ENCODE peak calls at places on chromosomes 16 and 17, in eight cellular contexts. One of them, this sample, is unnamed.

GRCh38 chr17:20156196-20157077 is 147.3 kb downstream of the SPECC1 start:
- DNase-seq in mammary epithelial cell: peak; percentile 86
- DNase-seq in CD4-positive, alpha-beta memory T cell: no peak
- DNase-seq in left ventricle myocardium inferior: no peak
- DNase-seq in ovary: no peak
- DNase-seq in CD8-positive, alpha-beta memory T cell: peak; percentile 22
- DNase-seq in MM.1S: peak; percentile 50
- DNase-seq in stomach: peak; percentile 49
- DNase-seq in this sample: peak; percentile 49

GRCh38 chr16:75402821-75403475 is 30.4 kb downstream of the CFDP1 start:
- DNase-seq in ovary: no peak
- DNase-seq in CD8-positive, alpha-beta memory T cell: no peak
- DNase-seq in mammary epithelial cell: peak; percentile 14
- DNase-seq in MM.1S: no peak
- DNase-seq in left ventricle myocardium inferior: no peak
- DNase-seq in CD4-positive, alpha-beta memory T cell: peak; percentile 23
- DNase-seq in stomach: no peak
- DNase-seq in this sample: peak; percentile 41

GRCh38 chr16:30698139-30698815 is 694 bp upstream of the SRCAP start:
- DNase-seq in MM.1S: peak; percentile 90
- DNase-seq in ovary: peak; percentile 99
- DNase-seq in CD8-positive, alpha-beta memory T cell: peak; percentile 99
- DNase-seq in stomach: peak; percentile 99
- DNase-seq in left ventricle myocardium inferior: peak; percentile 99
- DNase-seq in CD4-positive, alpha-beta memory T cell: peak; percentile 100
- DNase-seq in mammary epithelial cell: peak; percentile 96
- DNase-seq in this sample: peak; percentile 99

GRCh38 chr16:9706217-9706616 is 476.0 kb downstream of the GRIN2A start:
- DNase-seq in MM.1S: no peak
- DNase-seq in ovary: no peak
- DNase-seq in left ventricle myocardium inferior: no peak
- DNase-seq in CD8-positive, alpha-beta memory T cell: no peak
- DNase-seq in mammary epithelial cell: peak; percentile 0
- DNase-seq in CD4-positive, alpha-beta memory T cell: no peak
- DNase-seq in stomach: no peak
- DNase-seq in this sample: no peak

GRCh38 chr16:10949424-10949970 is 5.1 kb downstream of the CLEC16A start:
- DNase-seq in CD8-positive, alpha-beta memory T cell: no peak
- DNase-seq in ovary: no peak
- DNase-seq in MM.1S: no peak
- DNase-seq in CD4-positive, alpha-beta memory T cell: peak; percentile 38
- DNase-seq in stomach: no peak
- DNase-seq in left ventricle myocardium inferior: no peak
- DNase-seq in mammary epithelial cell: no peak
- DNase-seq in this sample: no peak

GRCh38 chr17:81251091-81251942 is 12.2 kb downstream of the NDUFAF8 start:
- DNase-seq in stomach: no peak
- DNase-seq in CD8-positive, alpha-beta memory T cell: no peak
- DNase-seq in mammary epithelial cell: no peak
- DNase-seq in MM.1S: no peak
- DNase-seq in left ventricle myocardium inferior: peak; percentile 56
- DNase-seq in ovary: no peak
- DNase-seq in CD4-positive, alpha-beta memory T cell: no peak
- DNase-seq in this sample: no peak

GRCh38 chr16:85563515-85564276 is 49.4 kb upstream of the GSE1 start:
- DNase-seq in left ventricle myocardium inferior: peak; percentile 73
- DNase-seq in MM.1S: no peak
- DNase-seq in ovary: peak; percentile 87
- DNase-seq in CD4-positive, alpha-beta memory T cell: no peak
- DNase-seq in mammary epithelial cell: no peak
- DNase-seq in CD8-positive, alpha-beta memory T cell: no peak
- DNase-seq in stomach: peak; percentile 85
- DNase-seq in this sample: no peak

GRCh38 chr17:57954421-57955182 is 610 bp downstream of the CUEDC1 start:
- DNase-seq in CD4-positive, alpha-beta memory T cell: no peak
- DNase-seq in CD8-positive, alpha-beta memory T cell: no peak
- DNase-seq in ovary: peak; percentile 77
- DNase-seq in MM.1S: no peak
- DNase-seq in stomach: peak; percentile 50
- DNase-seq in mammary epithelial cell: no peak
- DNase-seq in left ventricle myocardium inferior: peak; percentile 91
- DNase-seq in this sample: peak; percentile 93

GRCh38 chr17:50210249-50211225 is 9.1 kb upstream of the COL1A1 start:
- DNase-seq in MM.1S: no peak
- DNase-seq in stomach: no peak
- DNase-seq in left ventricle myocardium inferior: peak; percentile 57
- DNase-seq in ovary: peak; percentile 92
- DNase-seq in mammary epithelial cell: peak; percentile 55
- DNase-seq in CD8-positive, alpha-beta memory T cell: no peak
- DNase-seq in CD4-positive, alpha-beta memory T cell: no peak
- DNase-seq in this sample: peak; percentile 100

GRCh38 chr16:10557750-10558149 is 22.6 kb downstream of the EMP2 start:
- DNase-seq in mammary epithelial cell: no peak
- DNase-seq in stomach: no peak
- DNase-seq in MM.1S: no peak
- DNase-seq in left ventricle myocardium inferior: no peak
- DNase-seq in ovary: no peak
- DNase-seq in CD8-positive, alpha-beta memory T cell: no peak
- DNase-seq in CD4-positive, alpha-beta memory T cell: no peak
- DNase-seq in this sample: no peak

GRCh38 chr17:43669971-43670644 is 8.4 kb upstream of the MEOX1 start:
- DNase-seq in MM.1S: peak; percentile 33
- DNase-seq in left ventricle myocardium inferior: no peak
- DNase-seq in CD4-positive, alpha-beta memory T cell: no peak
- DNase-seq in CD8-positive, alpha-beta memory T cell: no peak
- DNase-seq in mammary epithelial cell: peak; percentile 31
- DNase-seq in ovary: no peak
- DNase-seq in stomach: peak; percentile 32
- DNase-seq in this sample: no peak

GRCh38 chr16:9555051-9555450 is 463.6 kb downstream of the HAPSTR1 start:
- DNase-seq in ovary: no peak
- DNase-seq in stomach: no peak
- DNase-seq in mammary epithelial cell: no peak
- DNase-seq in CD4-positive, alpha-beta memory T cell: no peak
- DNase-seq in CD8-positive, alpha-beta memory T cell: no peak
- DNase-seq in MM.1S: no peak
- DNase-seq in left ventricle myocardium inferior: no peak
- DNase-seq in this sample: no peak

GRCh38 chr16:76446251-76446650 is 169.1 kb downstream of the CNTNAP4 start:
- DNase-seq in left ventricle myocardium inferior: no peak
- DNase-seq in ovary: no peak
- DNase-seq in stomach: no peak
- DNase-seq in CD8-positive, alpha-beta memory T cell: no peak
- DNase-seq in mammary epithelial cell: no peak
- DNase-seq in CD4-positive, alpha-beta memory T cell: no peak
- DNase-seq in MM.1S: no peak
- DNase-seq in this sample: no peak

GRCh38 chr16:54326266-54326662 is 39.7 kb upstream of the IRX3 start:
- DNase-seq in stomach: no peak
- DNase-seq in MM.1S: no peak
- DNase-seq in ovary: no peak
- DNase-seq in left ventricle myocardium inferior: no peak
- DNase-seq in CD8-positive, alpha-beta memory T cell: no peak
- DNase-seq in CD4-positive, alpha-beta memory T cell: no peak
- DNase-seq in mammary epithelial cell: no peak
- DNase-seq in this sample: no peak

GRCh38 chr17:57940653-57941329 is 14.4 kb downstream of the CUEDC1 start:
- DNase-seq in left ventricle myocardium inferior: no peak
- DNase-seq in CD4-positive, alpha-beta memory T cell: no peak
- DNase-seq in CD8-positive, alpha-beta memory T cell: no peak
- DNase-seq in mammary epithelial cell: no peak
- DNase-seq in ovary: no peak
- DNase-seq in stomach: no peak
- DNase-seq in MM.1S: no peak
- DNase-seq in this sample: no peak

GRCh38 chr17:7336240-7337175 is at the start of gene ACAP1:
- DNase-seq in stomach: peak; percentile 53
- DNase-seq in CD4-positive, alpha-beta memory T cell: peak; percentile 81
- DNase-seq in ovary: no peak
- DNase-seq in MM.1S: peak; percentile 70
- DNase-seq in mammary epithelial cell: no peak
- DNase-seq in left ventricle myocardium inferior: no peak
- DNase-seq in CD8-positive, alpha-beta memory T cell: peak; percentile 81
- DNase-seq in this sample: no peak

GRCh38 chr17:73647767-73648542 is 3.7 kb upstream of the SDK2 start:
- DNase-seq in stomach: peak; percentile 18
- DNase-seq in MM.1S: no peak
- DNase-seq in ovary: no peak
- DNase-seq in mammary epithelial cell: no peak
- DNase-seq in CD4-positive, alpha-beta memory T cell: no peak
- DNase-seq in left ventricle myocardium inferior: no peak
- DNase-seq in CD8-positive, alpha-beta memory T cell: no peak
- DNase-seq in this sample: no peak

GRCh38 chr16:30141750-30142149 is 18.7 kb upstream of the MAPK3 start:
- DNase-seq in stomach: no peak
- DNase-seq in mammary epithelial cell: no peak
- DNase-seq in MM.1S: no peak
- DNase-seq in ovary: no peak
- DNase-seq in CD8-positive, alpha-beta memory T cell: no peak
- DNase-seq in CD4-positive, alpha-beta memory T cell: no peak
- DNase-seq in left ventricle myocardium inferior: no peak
- DNase-seq in this sample: no peak

GRCh38 chr16:78240459-78241222 is 141.2 kb downstream of the WWOX start:
- DNase-seq in left ventricle myocardium inferior: no peak
- DNase-seq in stomach: peak; percentile 65
- DNase-seq in mammary epithelial cell: peak; percentile 23
- DNase-seq in CD8-positive, alpha-beta memory T cell: no peak
- DNase-seq in ovary: no peak
- DNase-seq in MM.1S: no peak
- DNase-seq in CD4-positive, alpha-beta memory T cell: no peak
- DNase-seq in this sample: peak; percentile 46

GRCh38 chr17:54172654-54173316 is 350.1 kb downstream of the KIF2B start:
- DNase-seq in MM.1S: peak; percentile 35
- DNase-seq in CD4-positive, alpha-beta memory T cell: no peak
- DNase-seq in CD8-positive, alpha-beta memory T cell: no peak
- DNase-seq in ovary: no peak
- DNase-seq in mammary epithelial cell: peak; percentile 44
- DNase-seq in stomach: no peak
- DNase-seq in left ventricle myocardium inferior: no peak
- DNase-seq in this sample: no peak

GRCh38 chr16:14202697-14203096 is 131.6 kb downstream of the MRTFB start:
- DNase-seq in CD8-positive, alpha-beta memory T cell: no peak
- DNase-seq in stomach: no peak
- DNase-seq in left ventricle myocardium inferior: no peak
- DNase-seq in ovary: no peak
- DNase-seq in MM.1S: no peak
- DNase-seq in mammary epithelial cell: peak; percentile 10
- DNase-seq in CD4-positive, alpha-beta memory T cell: no peak
- DNase-seq in this sample: no peak

GRCh38 chr17:67992541-67993152 is 3.6 kb downstream of the C17orf58 start:
- DNase-seq in mammary epithelial cell: peak; percentile 2
- DNase-seq in stomach: no peak
- DNase-seq in left ventricle myocardium inferior: no peak
- DNase-seq in CD4-positive, alpha-beta memory T cell: no peak
- DNase-seq in CD8-positive, alpha-beta memory T cell: no peak
- DNase-seq in ovary: no peak
- DNase-seq in MM.1S: peak; percentile 19
- DNase-seq in this sample: no peak

GRCh38 chr16:75181630-75182029 is 25.3 kb downstream of the CTRB2 start:
- DNase-seq in CD8-positive, alpha-beta memory T cell: no peak
- DNase-seq in mammary epithelial cell: no peak
- DNase-seq in CD4-positive, alpha-beta memory T cell: no peak
- DNase-seq in MM.1S: no peak
- DNase-seq in stomach: no peak
- DNase-seq in ovary: no peak
- DNase-seq in left ventricle myocardium inferior: no peak
- DNase-seq in this sample: no peak

GRCh38 chr17:61405686-61406542 is 6.3 kb downstream of the TBX2 start:
- DNase-seq in MM.1S: no peak
- DNase-seq in stomach: no peak
- DNase-seq in ovary: peak; percentile 32
- DNase-seq in CD4-positive, alpha-beta memory T cell: no peak
- DNase-seq in mammary epithelial cell: no peak
- DNase-seq in left ventricle myocardium inferior: peak; percentile 13
- DNase-seq in CD8-positive, alpha-beta memory T cell: no peak
- DNase-seq in this sample: no peak

GRCh38 chr17:30234954-30235353 is 543 bp downstream of the SLC6A4 start:
- DNase-seq in stomach: no peak
- DNase-seq in left ventricle myocardium inferior: no peak
- DNase-seq in ovary: no peak
- DNase-seq in CD4-positive, alpha-beta memory T cell: no peak
- DNase-seq in CD8-positive, alpha-beta memory T cell: no peak
- DNase-seq in mammary epithelial cell: no peak
- DNase-seq in MM.1S: peak; percentile 38
- DNase-seq in this sample: no peak
- H3K4me3 ChIP-seq in stomach: peak overlapping the region; percentile 41
- H3K4me3 ChIP-seq in left ventricle myocardium inferior: peak overlapping the region; percentile 64
- H3K4me3 ChIP-seq in ovary: peak overlapping the region; percentile 32
- H3K4me3 ChIP-seq in CD4-positive, alpha-beta memory T cell: no peak overlapping the region
- H3K4me3 ChIP-seq in CD8-positive, alpha-beta memory T cell: no peak overlapping the region
- H3K4me3 ChIP-seq in mammary epithelial cell: no peak overlapping the region
- H3K4me3 ChIP-seq in MM.1S: peak overlapping the region; percentile 49
- H3K4me3 ChIP-seq in this sample: no peak overlapping the region

GRCh38 chr17:77882040-77882439 is 76.5 kb upstream of the TNRC6C start:
- DNase-seq in ovary: no peak
- DNase-seq in MM.1S: no peak
- DNase-seq in CD4-positive, alpha-beta memory T cell: no peak
- DNase-seq in left ventricle myocardium inferior: no peak
- DNase-seq in mammary epithelial cell: no peak
- DNase-seq in CD8-positive, alpha-beta memory T cell: no peak
- DNase-seq in stomach: no peak
- DNase-seq in this sample: no peak
- H3K4me1 ChIP-seq in ovary: peaks cover 2% of the 10 kb centered on the region
- H3K4me1 ChIP-seq in MM.1S: peaks cover 24% of the 10 kb centered on the region
- H3K4me1 ChIP-seq in CD4-positive, alpha-beta memory T cell: peaks cover 90% of the 10 kb centered on the region
- H3K4me1 ChIP-seq in left ventricle myocardium inferior: peaks cover 49% of the 10 kb centered on the region
- H3K4me1 ChIP-seq in mammary epithelial cell: peaks cover 19% of the 10 kb centered on the region
- H3K4me1 ChIP-seq in CD8-positive, alpha-beta memory T cell: peaks cover 88% of the 10 kb centered on the region
- H3K4me1 ChIP-seq in stomach: peaks cover 34% of the 10 kb centered on the region
- H3K4me1 ChIP-seq in this sample: peaks cover 16% of the 10 kb centered on the region

DNA sequence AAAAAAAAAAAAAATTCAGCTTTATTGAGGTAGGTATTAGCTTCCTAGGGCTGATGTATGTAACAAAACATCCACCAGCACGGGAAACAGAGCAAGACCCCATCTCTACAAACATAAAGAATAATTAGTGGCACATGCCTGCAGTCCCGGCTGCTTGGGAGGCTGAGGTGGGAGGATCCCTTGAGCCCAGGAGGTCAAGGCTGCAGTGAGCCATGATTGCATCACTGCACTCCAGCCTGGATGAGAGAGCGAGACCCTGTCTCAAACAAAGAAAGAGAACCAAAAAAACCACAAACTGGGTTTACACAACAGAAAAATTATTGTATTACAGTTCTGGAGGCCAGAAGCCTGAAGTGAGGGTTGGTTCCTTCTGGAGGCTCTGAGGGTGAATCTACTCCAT is 4.0 kb upstream of the MMP25 start:
- DNase-seq in left ventricle myocardium inferior: no peak
- DNase-seq in ovary: no peak
- DNase-seq in CD4-positive, alpha-beta memory T cell: no peak
- DNase-seq in stomach: no peak
- DNase-seq in MM.1S: no peak
- DNase-seq in mammary epithelial cell: no peak
- DNase-seq in CD8-positive, alpha-beta memory T cell: no peak
- DNase-seq in this sample: no peak
- H3K27me3 ChIP-seq in left ventricle myocardium inferior: peaks cover 99% of the 10 kb centered on the region
- H3K27me3 ChIP-seq in ovary: peaks cover 4% of the 10 kb centered on the region
- H3K27me3 ChIP-seq in CD4-positive, alpha-beta memory T cell: peaks cover 56% of the 10 kb centered on the region
- H3K27me3 ChIP-seq in stomach: peaks cover 77% of the 10 kb centered on the region
- H3K27me3 ChIP-seq in MM.1S: peaks cover 90% of the 10 kb centered on the region
- H3K27me3 ChIP-seq in mammary epithelial cell: peaks cover 2% of the 10 kb centered on the region
- H3K27me3 ChIP-seq in CD8-positive, alpha-beta memory T cell: peaks cover 71% of the 10 kb centered on the region
- H3K27me3 ChIP-seq in this sample: peaks cover 74% of the 10 kb centered on the region

GRCh38 chr17:80001376-80001775 is 34.3 kb downstream of the TBC1D16 start:
- DNase-seq in CD8-positive, alpha-beta memory T cell: no peak
- DNase-seq in ovary: no peak
- DNase-seq in CD4-positive, alpha-beta memory T cell: no peak
- DNase-seq in left ventricle myocardium inferior: no peak
- DNase-seq in stomach: no peak
- DNase-seq in mammary epithelial cell: no peak
- DNase-seq in MM.1S: no peak
- DNase-seq in this sample: no peak
- H3K4me3 ChIP-seq in CD8-positive, alpha-beta memory T cell: no peak overlapping the region
- H3K4me3 ChIP-seq in ovary: no peak overlapping the region
- H3K4me3 ChIP-seq in CD4-positive, alpha-beta memory T cell: no peak overlapping the region
- H3K4me3 ChIP-seq in left ventricle myocardium inferior: no peak overlapping the region
- H3K4me3 ChIP-seq in stomach: no peak overlapping the region
- H3K4me3 ChIP-seq in mammary epithelial cell: no peak overlapping the region
- H3K4me3 ChIP-seq in MM.1S: no peak overlapping the region
- H3K4me3 ChIP-seq in this sample: no peak overlapping the region